ENCODE peak calls at places on chromosomes 5 and 9, in seven cellular contexts. I is HCT116, B is IMR-90, D is sigmoid colon, Z is left ventricle myocardium inferior, T is Panc1, V is AG04450. Q is an unnamed sample. For H3K27me3, the result is how much of the 10 kb centered on the place peaks cover.

GRCh38 chr5:35331941-35332340 is 101.7 kb upstream of the PRLR start:
- DNase-seq in I (no peak), B (no peak), D (no peak), Z (no peak), T (no peak), V (no peak), Q (no peak)

GRCh38 chr9:126219717-126220116 is 106.9 kb upstream of the MVB12B start:
- DNase-seq in I (no peak), B (no peak), D (no peak), Z (no peak), T (no peak), V (no peak), Q (no peak)

GRCh38 chr5:124596595-124597388 is 149.6 kb downstream of the ZNF608 start:
- DNase-seq in I (peak), B (peak), D (no peak), Z (no peak), T (peak), V (peak), Q (no peak)

GRCh38 chr5:171946382-171946781 is 60.1 kb downstream of the FBXW11 start:
- DNase-seq in I (no peak), B (no peak), D (no peak), Z (no peak), T (no peak), V (no peak), Q (no peak)

GRCh38 chr5:15333091-15333490 is 166.9 kb upstream of the FBXL7 start:
- DNase-seq in I (no peak), B (no peak), D (no peak), Z (no peak), T (no peak), V (no peak), Q (no peak)

GRCh38 chr5:35228304-35228703 is 2.0 kb downstream of the PRLR start:
- DNase-seq in I (no peak), B (no peak), D (no peak), Z (no peak), T (no peak), V (no peak), Q (no peak)

GRCh38 chr9:112711050-112711689 is 6.7 kb downstream of the INIP start:
- DNase-seq in I (no peak), B (peak), D (no peak), Z (no peak), T (no peak), V (no peak), Q (no peak)

GRCh38 chr5:61334224-61335196 is 2.5 kb downstream of the ZSWIM6 start:
- DNase-seq in I (no peak), B (peak), D (no peak), Z (no peak), T (no peak), V (no peak), Q (no peak)

GRCh38 chr5:89878140-89878570 is 531.4 kb downstream of the CETN3 start:
- DNase-seq in I (peak), B (peak), D (no peak), Z (no peak), T (peak), V (peak), Q (no peak)

GRCh38 chr5:147675168-147675567 is 107.4 kb downstream of the JAKMIP2 start:
- DNase-seq in I (no peak), B (no peak), D (no peak), Z (no peak), T (no peak), V (no peak), Q (no peak)

GRCh38 chr5:124922255-124922975 is 176.0 kb upstream of the ZNF608 start:
- DNase-seq in I (no peak), B (no peak), D (no peak), Z (no peak), T (no peak), V (no peak), Q (no peak)

GRCh38 chr5:77356740-77357139 is 135.4 kb downstream of the WDR41 start:
- DNase-seq in I (no peak), B (peak), D (no peak), Z (no peak), T (no peak), V (peak), Q (no peak)

GRCh38 chr5:43851741-43852140 is 248.8 kb downstream of the NNT start:
- DNase-seq in I (no peak), B (no peak), D (no peak), Z (no peak), T (no peak), V (no peak), Q (no peak)

GRCh38 chr5:95518417-95518816 is 36.4 kb downstream of the SKIC3 start:
- DNase-seq in I (no peak), B (no peak), D (no peak), Z (no peak), T (no peak), V (no peak), Q (no peak)

GRCh38 chr9:81560851-81561732 is 128.3 kb downstream of the TLE1 start:
- DNase-seq in I (no peak), B (no peak), D (no peak), Z (no peak), T (no peak), V (no peak), Q (no peak)

GRCh38 chr5:52665544-52665943 is 122.2 kb upstream of the ITGA1 start:
- DNase-seq in I (no peak), B (peak), D (no peak), Z (no peak), T (no peak), V (no peak), Q (no peak)

GRCh38 chr5:154097031-154097430 is 58.3 kb downstream of the MFAP3 start:
- DNase-seq in I (no peak), B (no peak), D (no peak), Z (no peak), T (no peak), V (no peak), Q (no peak)

GRCh38 chr9:131310833-131311554 is 21.5 kb downstream of the PLPP7 start:
- DNase-seq in I (no peak), B (no peak), D (no peak), Z (peak), T (no peak), V (no peak), Q (peak)
- H3K4me3 ChIP-seq in I (no peak), B (no peak), D (no peak), Z (peak), T (no peak), V (no peak), Q (no peak)

GRCh38 chr9:136258299-136258625 is 12.7 kb upstream of the QSOX2 start:
- DNase-seq in I (no peak), B (no peak), D (no peak), Z (no peak), T (no peak), V (no peak), Q (no peak)

GRCh38 chr9:136257381-136258298 is 12.0 kb upstream of the QSOX2 start:
- DNase-seq in I (no peak), B (no peak), D (no peak), Z (no peak), T (no peak), V (no peak), Q (no peak)

GRCh38 chr9:136259517-136259813 is 13.9 kb upstream of the QSOX2 start:
- DNase-seq in I (no peak), B (no peak), D (no peak), Z (no peak), T (no peak), V (no peak), Q (no peak)

GRCh38 chr9:136259836-136260235 is 14.2 kb upstream of the QSOX2 start:
- DNase-seq in I (no peak), B (no peak), D (no peak), Z (no peak), T (no peak), V (no peak), Q (peak)

GRCh38 chr9:136258786-136259516 is 13.3 kb upstream of the QSOX2 start:
- DNase-seq in I (no peak), B (no peak), D (no peak), Z (no peak), T (no peak), V (no peak), Q (peak)
- H3K27me3 ChIP-seq in I (under half), B (under half), D (under half), Z (half or more), T (under half), V (under half), Q (under half)

GRCh38 chr9:114958021-114958846 is 27.8 kb upstream of the TNFSF8 start:
- DNase-seq in I (no peak), B (no peak), D (peak), Z (peak), T (no peak), V (no peak), Q (peak)
- H3K4me3 ChIP-seq in I (no peak), B (no peak), D (no peak), Z (no peak), T (no peak), V (no peak), Q (no peak)

DNA sequence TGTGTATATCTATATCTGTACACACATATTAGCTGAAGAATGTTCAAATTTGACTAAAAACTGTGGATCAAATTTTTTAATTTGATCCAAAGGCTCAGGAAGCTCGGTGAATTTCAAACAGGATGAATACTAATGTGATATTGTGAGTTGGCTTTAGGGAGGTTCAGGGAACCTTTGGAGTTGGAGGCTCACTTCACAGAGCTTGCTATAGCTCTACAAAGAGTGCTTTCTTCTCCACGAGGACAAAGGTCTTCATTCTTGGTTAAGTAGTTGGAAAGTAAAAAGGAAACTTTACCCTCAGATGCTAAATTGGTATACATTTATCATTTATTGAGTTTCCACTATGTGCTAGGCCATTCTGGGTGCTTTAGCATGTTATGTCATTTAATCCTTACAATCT is 36.3 kb upstream of the MTAP start:
- DNase-seq in I (no peak), B (no peak), D (no peak), Z (no peak), T (no peak), V (no peak), Q (no peak)
- H3K27me3 ChIP-seq in I (under half), B (under half), D (under half), Z (under half), T (under half), V (under half), Q (under half)

DNA sequence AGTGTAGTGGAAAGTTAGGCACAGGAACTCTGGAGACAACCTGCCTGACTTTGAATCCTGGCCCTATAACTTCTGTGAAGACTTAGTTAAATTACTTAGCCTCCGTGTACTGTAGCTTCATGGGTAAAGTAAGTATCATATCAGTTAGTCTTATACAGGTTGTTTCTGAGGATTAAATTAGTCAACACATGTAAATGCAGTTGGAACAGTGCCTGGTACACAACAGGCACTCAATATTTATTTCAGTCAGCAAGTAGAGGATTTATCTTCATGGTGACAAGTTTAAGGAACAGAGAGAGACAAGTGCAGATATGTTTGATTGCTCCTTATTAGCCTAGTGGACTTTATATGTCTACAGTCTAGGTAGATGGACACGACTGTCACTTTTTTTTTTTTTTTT is 2.7 kb downstream of the TSLP start:
- DNase-seq in I (no peak), B (no peak), D (no peak), Z (no peak), T (no peak), V (no peak), Q (no peak)
- H3K4me3 ChIP-seq in I (no peak), B (peak), D (no peak), Z (peak), T (no peak), V (peak), Q (peak)

GRCh38 chr5:155729684-155730059 is 597.3 kb upstream of the SGCD start:
- DNase-seq in I (no peak), B (no peak), D (no peak), Z (peak), T (no peak), V (no peak), Q (peak)

GRCh38 chr5:155728857-155729683 is 597.9 kb upstream of the SGCD start:
- DNase-seq in I (no peak), B (no peak), D (no peak), Z (peak), T (no peak), V (no peak), Q (no peak)

GRCh38 chr5:155726267-155726666 is 600.7 kb upstream of the SGCD start:
- DNase-seq in I (no peak), B (peak), D (no peak), Z (no peak), T (no peak), V (no peak), Q (no peak)

GRCh38 chr5:155727512-155728145 is 599.3 kb upstream of the SGCD start:
- DNase-seq in I (no peak), B (no peak), D (no peak), Z (no peak), T (no peak), V (no peak), Q (no peak)

DNA sequence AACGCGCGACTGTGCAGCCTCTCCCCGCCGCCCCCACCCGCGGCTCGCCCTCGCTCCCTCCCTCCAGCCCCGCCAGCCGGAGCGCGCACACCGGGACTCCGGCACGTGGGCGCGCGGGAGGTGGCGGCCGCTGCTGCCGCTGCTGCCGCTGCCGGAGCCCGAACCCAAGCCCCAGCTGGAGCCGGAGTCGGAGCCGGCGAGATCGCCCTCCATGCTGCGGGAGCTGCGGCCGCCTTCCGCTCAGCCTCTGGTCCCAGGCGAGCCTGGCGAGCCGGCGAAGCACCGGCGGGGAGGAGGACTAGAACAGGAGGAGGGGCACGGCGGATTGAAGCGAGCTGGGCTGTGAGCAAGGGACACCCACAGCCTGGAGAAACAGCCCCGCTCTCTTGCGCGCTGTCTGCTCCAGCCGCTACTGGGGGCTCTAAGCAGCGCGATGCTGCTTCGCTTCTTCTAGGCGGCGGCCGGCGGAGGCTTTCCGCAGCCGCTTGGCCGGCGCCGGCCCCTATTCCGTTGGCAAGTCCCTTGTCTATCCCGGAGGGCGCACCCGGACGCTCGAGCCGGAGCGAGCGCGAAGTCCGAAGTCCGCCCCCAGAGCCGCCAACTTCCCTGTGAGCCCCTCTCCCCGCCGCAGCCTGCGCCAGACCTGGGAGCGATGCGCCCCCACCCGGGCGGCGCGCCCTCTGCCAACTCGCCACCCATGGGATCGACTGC is 598.7 kb upstream of the SGCD start:
- DNase-seq in I (no peak), B (peak), D (peak), Z (peak), T (no peak), V (no peak), Q (peak)
- H3K27me3 ChIP-seq in I (under half), B (under half), D (under half), Z (half or more), T (under half), V (under half), Q (under half)

DNA sequence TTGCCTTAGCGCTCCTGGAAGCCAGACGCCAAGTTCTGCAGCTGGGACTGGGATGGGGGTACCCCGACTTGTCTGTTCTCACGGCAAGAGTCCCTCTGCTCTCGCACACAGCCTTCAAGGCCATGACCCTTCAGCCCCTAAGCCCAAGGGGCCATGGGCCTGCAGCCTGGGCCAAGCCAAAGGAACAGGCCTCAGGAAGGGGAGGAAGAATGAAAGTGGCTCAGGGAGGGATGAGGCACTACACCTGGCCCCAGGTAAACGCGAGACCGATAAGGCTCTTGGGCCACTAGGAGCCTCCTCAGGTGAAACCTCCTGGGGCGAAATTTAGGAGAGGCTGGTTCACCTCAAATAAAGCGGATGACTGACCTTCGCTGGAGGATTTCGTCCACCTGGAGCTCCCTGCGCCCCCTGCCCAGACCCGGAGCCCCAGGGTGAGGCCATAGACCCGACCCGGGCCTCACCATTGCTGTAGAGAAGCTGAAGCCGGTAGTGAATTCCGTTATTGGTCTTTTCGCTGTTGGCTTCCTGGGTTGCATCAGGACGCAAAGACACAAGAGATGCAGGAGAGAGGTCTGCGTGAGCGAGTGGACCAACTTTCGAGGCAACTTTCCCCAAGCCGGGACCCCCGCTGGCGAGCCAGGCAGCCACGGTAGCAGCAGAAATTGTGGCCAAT is 3.7 kb downstream of the EBF1 start:
- DNase-seq in I (no peak), B (no peak), D (no peak), Z (no peak), T (no peak), V (no peak), Q (no peak)
- H3K4me3 ChIP-seq in I (no peak), B (no peak), D (no peak), Z (peak), T (no peak), V (no peak), Q (peak)

DNA sequence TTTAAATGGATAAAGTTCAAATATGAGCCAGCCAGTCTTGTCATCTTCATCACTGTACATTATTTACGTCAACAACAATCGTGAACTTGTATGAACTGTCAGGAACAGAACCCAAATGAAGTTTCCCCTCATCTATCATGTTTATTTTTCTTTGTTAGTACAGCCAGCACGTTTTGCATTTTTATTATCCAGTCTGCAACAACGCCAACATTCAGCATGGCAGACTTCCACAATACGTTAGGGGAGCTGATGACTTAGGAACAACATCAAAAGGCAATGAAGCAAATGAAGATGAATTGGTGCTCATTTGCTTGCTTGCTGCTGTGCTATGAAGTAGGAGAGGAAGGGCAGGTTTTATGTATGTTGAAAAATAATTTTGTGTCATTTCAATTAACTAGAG is 181.4 kb upstream of the S1PR3 start:
- DNase-seq in I (no peak), B (no peak), D (no peak), Z (no peak), T (no peak), V (no peak), Q (no peak)
- H3K27me3 ChIP-seq in I (under half), B (under half), D (under half), Z (under half), T (under half), V (under half), Q (under half)

DNA sequence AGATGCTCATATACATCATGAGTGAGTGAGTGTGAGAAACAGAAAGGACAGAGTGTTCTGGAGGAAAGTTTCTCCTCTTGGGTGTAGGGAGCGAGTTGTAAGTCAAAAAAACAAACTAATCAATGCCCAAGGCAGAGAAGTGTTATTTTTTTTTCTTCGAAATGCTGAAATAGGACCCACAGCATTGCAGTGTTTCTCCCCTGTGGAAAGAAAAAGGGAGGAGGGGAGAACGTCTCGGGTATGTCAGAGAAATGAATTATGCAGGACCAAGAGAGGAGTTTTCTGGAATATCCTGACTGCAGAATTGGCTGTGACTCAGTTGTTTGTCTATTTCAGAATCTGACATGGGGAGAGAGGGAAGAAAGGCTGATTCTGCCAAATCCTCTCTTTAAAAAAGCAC is 337.9 kb upstream of the RFX3 start:
- DNase-seq in I (no peak), B (peak), D (no peak), Z (no peak), T (no peak), V (no peak), Q (no peak)
- H3K4me3 ChIP-seq in I (no peak), B (no peak), D (no peak), Z (no peak), T (no peak), V (no peak), Q (no peak)

GRCh38 chr5:5643481-5643880 is 221.0 kb downstream of the ICE1 start:
- DNase-seq in I (no peak), B (no peak), D (no peak), Z (no peak), T (no peak), V (no peak), Q (no peak)
- H3K27me3 ChIP-seq in I (under half), B (under half), D (under half), Z (under half), T (under half), V (under half), Q (under half)

Q was measured in right cardiac atrium.